ENCODE peak calls at places on chromosomes 12 and 14, in nine cellular contexts. Y is neural progenitor cell, S is tibial artery, D is HCT116, P is uterus, A is AG09319, E is BE2C, G is bronchial epithelial cell, W is fibroblast of pulmonary artery. Q is an unnamed sample.

GRCh38 chr12:3123729-3124128 is 46.5 kb downstream of the TSPAN9 start:
- DNase-seq in Y (no peak), S (no peak), D (no peak), P (no peak), A (no peak), E (no peak), G (no peak), W (peak; percentile 18), Q (no peak)

GRCh38 chr12:34376133-34376799 is 354.0 kb downstream of the ALG10 start:
- DNase-seq in Y (no peak), S (no peak), D (no peak), P (no peak), A (no peak), E (no peak), G (no peak), W (no peak), Q (no peak)

GRCh38 chr14:38138581-38139138 is 69.0 kb upstream of the SSTR1 start:
- DNase-seq in Y (no peak), S (no peak), D (no peak), P (no peak), A (no peak), E (peak; percentile 27), G (no peak), W (no peak), Q (no peak)

GRCh38 chr12:70686299-70686698 is 49.1 kb upstream of the PTPRB start:
- DNase-seq in Y (no peak), S (no peak), D (no peak), P (no peak), A (no peak), E (no peak), G (no peak), W (no peak), Q (no peak)

GRCh38 chr12:23376238-23376637 is 573.2 kb downstream of the SOX5 start:
- DNase-seq in Y (peak; percentile 11), S (no peak), D (no peak), P (no peak), A (no peak), E (no peak), G (no peak), W (no peak), Q (no peak)

GRCh38 chr12:94817695-94818075 is 167.3 kb upstream of the TMCC3 start:
- DNase-seq in Y (no peak), S (no peak), D (no peak), P (no peak), A (no peak), E (no peak), G (no peak), W (no peak), Q (no peak)

GRCh38 chr14:104536942-104537612 is 42.5 kb upstream of the C14orf180 start:
- DNase-seq in Y (no peak), S (no peak), D (peak; percentile 12), P (no peak), A (no peak), E (no peak), G (peak; percentile 89), W (peak; percentile 63), Q (no peak)

GRCh38 chr12:98985156-98985555 is 340.1 kb downstream of the APAF1 start:
- DNase-seq in Y (no peak), S (no peak), D (no peak), P (no peak), A (no peak), E (no peak), G (no peak), W (no peak), Q (no peak)

GRCh38 chr14:69484444-69485113 is at the start of gene PLEKHD1:
- DNase-seq in Y (peak; percentile 80), S (no peak), D (peak; percentile 18), P (no peak), A (no peak), E (peak; percentile 26), G (no peak), W (no peak), Q (peak; percentile 58)

GRCh38 chr12:89721291-89721987 is 12.8 kb upstream of the ATP2B1 start:
- DNase-seq in Y (no peak), S (no peak), D (no peak), P (no peak), A (no peak), E (no peak), G (no peak), W (no peak), Q (no peak)

GRCh38 chr12:25293596-25293995 is 42.9 kb upstream of the KRAS start:
- DNase-seq in Y (no peak), S (no peak), D (no peak), P (no peak), A (no peak), E (no peak), G (no peak), W (no peak), Q (no peak)
- TF ChIP-seq CTCF in Y (no peak), S (no peak), D (no peak), P (no peak), A (no peak), E (no peak), G (no peak), W (no peak), Q (no peak)

GRCh38 chr14:54566410-54567223 is at the start of gene SAMD4A:
- DNase-seq in Y (peak; percentile 84), S (peak; percentile 85), D (no peak), P (peak; percentile 84), A (peak; percentile 75), E (peak; percentile 70), G (peak; percentile 60), W (peak; percentile 90), Q (peak; percentile 67)
- TF ChIP-seq CTCF in Y (peak; percentile 40), S (peak; percentile 52), D (peak; percentile 27), P (no peak), A (peak; percentile 46), E (peak; percentile 19), G (peak; percentile 32), W (peak; percentile 35), Q (no peak)

DNA sequence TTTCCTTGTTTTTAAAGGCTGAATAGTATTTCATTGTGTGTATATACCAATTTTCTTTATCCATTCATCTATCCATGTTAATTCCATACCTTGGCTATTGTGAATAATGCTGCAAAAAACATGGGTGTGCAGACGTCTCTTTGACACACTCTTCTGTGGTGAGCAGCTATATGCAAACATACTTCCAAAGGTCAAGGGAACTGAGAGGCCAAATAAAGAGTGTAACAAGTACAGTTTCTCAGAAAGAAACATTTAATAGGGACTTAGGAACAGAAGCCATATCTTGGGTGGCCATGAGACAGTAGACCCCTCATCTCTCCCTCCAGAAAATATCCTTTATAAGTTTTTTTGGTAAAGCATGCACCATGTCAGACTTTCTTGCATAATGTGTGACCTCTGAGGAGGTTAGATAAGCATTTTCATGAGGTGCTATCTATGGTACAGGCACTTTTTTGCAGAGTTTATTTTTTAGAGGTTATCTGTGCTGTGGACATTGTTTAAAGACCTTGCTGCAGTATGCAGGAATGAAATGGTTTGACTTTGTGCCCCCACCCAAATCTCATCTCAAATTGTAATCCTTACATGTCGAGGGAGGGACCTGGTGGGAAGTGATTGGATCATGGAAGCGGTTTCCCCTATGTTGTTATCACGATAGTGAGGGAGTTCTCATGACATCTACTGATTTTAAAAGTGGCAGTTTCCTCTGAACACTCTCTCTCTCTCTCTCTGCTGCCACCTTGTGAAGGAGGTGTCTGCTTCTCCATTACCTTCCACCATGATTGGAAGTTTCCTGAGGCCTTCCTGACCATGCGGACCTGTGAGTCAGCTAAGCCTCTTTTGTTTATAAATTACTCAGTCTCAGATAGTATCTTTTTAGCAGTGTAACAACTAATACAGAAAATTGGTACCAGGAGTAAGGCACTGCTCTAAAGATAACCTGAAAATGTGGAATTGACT is 1202.3 kb downstream of the GALC start:
- DNase-seq in Y (peak; percentile 13), S (no peak), D (no peak), P (no peak), A (no peak), E (no peak), G (peak; percentile 7), W (no peak), Q (no peak)
- TF ChIP-seq CTCF in Y (peak; percentile 29), S (no peak), D (no peak), P (no peak), A (no peak), E (peak; percentile 42), G (no peak), W (peak; percentile 10), Q (no peak)

GRCh38 chr12:12398026-12398859 is 41.4 kb downstream of the BORCS5 start:
- DNase-seq in Y (no peak), S (peak; percentile 81), D (no peak), P (peak; percentile 97), A (peak; percentile 92), E (no peak), G (peak; percentile 99), W (peak; percentile 98), Q (no peak)
- TF ChIP-seq CTCF in Y (no peak), S (no peak), D (no peak), P (no peak), A (no peak), E (peak; percentile 46), G (no peak), W (peak; percentile 35), Q (no peak)

GRCh38 chr14:93132472-93133065 is 16.8 kb upstream of the ITPK1 start:
- DNase-seq in Y (peak; percentile 28), S (no peak), D (no peak), P (no peak), A (no peak), E (peak; percentile 58), G (no peak), W (peak; percentile 51), Q (no peak)
- TF ChIP-seq CTCF in Y (peak; percentile 43), S (peak; percentile 14), D (peak; percentile 51), P (peak; percentile 15), A (peak; percentile 18), E (peak; percentile 80), G (peak; percentile 45), W (peak; percentile 53), Q (peak; percentile 26)

GRCh38 chr12:28536088-28536487 is 345.8 kb downstream of the CCDC91 start:
- DNase-seq in Y (no peak), S (no peak), D (no peak), P (no peak), A (peak; percentile 42), E (no peak), G (peak; percentile 43), W (peak; percentile 88), Q (no peak)
- TF ChIP-seq CTCF in Y (no peak), S (no peak), D (no peak), P (no peak), A (peak; percentile 12), E (no peak), G (no peak), W (peak; percentile 31), Q (no peak)

GRCh38 chr12:16844875-16845274 is 238.9 kb upstream of the LMO3 start:
- DNase-seq in Y (peak; percentile 28), S (no peak), D (no peak), P (no peak), A (no peak), E (no peak), G (no peak), W (no peak), Q (no peak)
- TF ChIP-seq CTCF in Y (peak; percentile 35), S (no peak), D (peak; percentile 22), P (no peak), A (no peak), E (peak; percentile 25), G (no peak), W (no peak), Q (no peak)

DNA sequence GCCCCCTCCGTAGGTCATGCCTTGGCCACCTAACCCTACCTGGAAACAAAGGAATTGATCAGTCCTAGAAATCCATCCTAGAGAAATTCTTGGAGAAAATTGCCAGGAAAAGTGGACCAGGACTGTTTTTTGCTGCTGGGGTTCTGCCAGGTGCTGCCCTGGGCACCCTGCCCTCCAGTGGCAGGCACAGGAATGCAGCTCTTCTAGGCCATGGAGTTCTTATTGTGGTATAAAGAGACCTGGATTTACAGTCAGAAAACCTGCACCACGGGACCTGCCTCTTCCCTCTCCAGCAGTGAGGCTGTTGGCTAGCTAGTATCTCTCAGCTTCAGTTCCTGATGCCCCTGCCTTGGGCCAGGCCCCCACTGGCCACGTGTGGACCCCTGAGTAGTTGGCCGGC is 59.7 kb downstream of the SLC24A4 start:
- DNase-seq in Y (peak; percentile 21), S (no peak), D (no peak), P (no peak), A (no peak), E (no peak), G (peak; percentile 13), W (peak; percentile 4), Q (no peak)
- TF ChIP-seq CTCF in Y (peak; percentile 49), S (no peak), D (peak; percentile 74), P (no peak), A (peak; percentile 35), E (peak; percentile 8), G (peak; percentile 59), W (peak; percentile 32), Q (peak; percentile 17)

Q was measured in nephron progenitor cell.